ENCODE peak calls at places on chromosomes 6 and 20, in ten cellular contexts. R is progenitor cell of endocrine pancreas, L is pancreas, F is mammary epithelial cell, I is heart left ventricle, P is IMR-90, K is right atrium auricular region, H is cardiac muscle cell, C is neural progenitor cell, E is GM23338. Z is an unnamed sample.

GRCh38 chr20:40803381-40803780 is 114.3 kb upstream of the MAFB start:
- DNase-seq in E (no peak), L (no peak), I (no peak), H (no peak), K (no peak), P (no peak), C (no peak), F (no peak), R (no peak), Z (no peak)

GRCh38 chr20:43658068-43658722 is 8.7 kb upstream of the MYBL2 start:
- DNase-seq in P (peak; percentile 18), H (no peak), E (peak; percentile 55), C (peak; percentile 44), R (no peak), F (peak; percentile 29), I (no peak), K (no peak), L (no peak), Z (no peak)

GRCh38 chr20:48750941-48751620 is 76.7 kb downstream of the PREX1 start:
- DNase-seq in K (peak; percentile 69), E (peak; percentile 87), P (no peak), R (no peak), I (peak; percentile 84), C (peak; percentile 95), L (no peak), F (no peak), H (no peak), Z (peak; percentile 61)

GRCh38 chr20:23215596-23215995 is 129.5 kb upstream of the CD93 start:
- DNase-seq in I (no peak), F (no peak), C (no peak), P (no peak), R (no peak), H (no peak), E (no peak), L (no peak), K (no peak), Z (no peak)

GRCh38 chr20:37259865-37260264 is 1.7 kb downstream of the GHRH start:
- DNase-seq in L (no peak), C (peak; percentile 24), P (no peak), R (no peak), H (no peak), E (no peak), I (no peak), K (no peak), F (no peak), Z (no peak)

GRCh38 chr20:11919046-11919445 is 1.4 kb downstream of the BTBD3 start:
- DNase-seq in I (peak; percentile 45), H (no peak), C (peak; percentile 8), P (peak; percentile 47), R (no peak), K (no peak), F (no peak), E (peak; percentile 22), L (peak; percentile 46), Z (peak; percentile 51)

GRCh38 chr20:61861054-61861841 is 204.4 kb downstream of the TAF4 start:
- DNase-seq in C (no peak), F (no peak), P (no peak), L (no peak), H (no peak), E (peak; percentile 20), K (no peak), R (no peak), I (no peak), Z (no peak)

GRCh38 chr20:57930328-57930727 is 220.5 kb upstream of the PMEPA1 start:
- DNase-seq in L (no peak), P (no peak), I (no peak), H (no peak), C (peak; percentile 15), F (no peak), E (no peak), K (no peak), R (no peak), Z (no peak)

GRCh38 chr20:12049125-12049524 is 131.4 kb downstream of the BTBD3 start:
- DNase-seq in H (no peak), I (no peak), L (no peak), P (peak; percentile 79), R (no peak), E (no peak), K (no peak), C (no peak), F (no peak), Z (peak; percentile 47)

GRCh38 chr20:46879386-46879785 is 15.3 kb upstream of the EYA2 start:
- DNase-seq in I (no peak), C (no peak), K (no peak), F (no peak), E (no peak), R (no peak), L (no peak), H (no peak), P (no peak), Z (no peak)

GRCh38 chr20:40508821-40509220 is 180.2 kb downstream of the MAFB start:
- DNase-seq in F (no peak), P (no peak), H (no peak), K (no peak), R (no peak), I (no peak), L (no peak), E (no peak), C (no peak), Z (no peak)

GRCh38 chr6:23013776-23014175 is 444.4 kb downstream of the HDGFL1 start:
- DNase-seq in E (peak; percentile 10), I (no peak), L (no peak), R (no peak), F (peak; percentile 9), P (peak; percentile 80), C (no peak), H (no peak), K (no peak), Z (peak; percentile 20)

GRCh38 chr20:45365444-45365970 is 2.6 kb downstream of the SYS1 start:
- DNase-seq in R (no peak), E (no peak), K (peak; percentile 55), I (no peak), P (no peak), F (no peak), L (no peak), H (no peak), C (no peak), Z (no peak)

GRCh38 chr20:45465492-45466266 is 3.9 kb upstream of the WFDC2 start:
- DNase-seq in I (no peak), P (no peak), K (no peak), R (no peak), H (no peak), L (no peak), C (no peak), F (no peak), E (peak; percentile 32), Z (no peak)

GRCh38 chr6:157762636-157763035 is 60.4 kb upstream of the SNX9 start:
- DNase-seq in K (peak; percentile 42), L (no peak), P (no peak), C (no peak), R (no peak), E (no peak), I (no peak), H (no peak), F (no peak), Z (peak; percentile 22)
- TF ChIP-seq CTCF in K (peak; percentile 22), L (no peak), P (peak; percentile 19), C (no peak), R (no peak), E (peak; percentile 28), I (no peak), H (peak; percentile 6), F (no peak), Z (peak; percentile 17)

GRCh38 chr6:36958775-36959554 is 4.4 kb downstream of the PI16 start:
- DNase-seq in R (no peak), K (no peak), C (no peak), P (no peak), H (no peak), F (no peak), E (peak; percentile 70), L (no peak), I (no peak), Z (no peak)
- TF ChIP-seq CTCF in R (no peak), K (no peak), C (no peak), P (no peak), H (no peak), F (no peak), E (no peak), L (no peak), I (no peak), Z (no peak)

GRCh38 chr6:42086046-42086664 is 35.8 kb downstream of the TAF8 start:
- DNase-seq in P (no peak), E (peak; percentile 62), L (no peak), R (no peak), K (no peak), I (no peak), F (no peak), C (no peak), H (no peak), Z (no peak)
- TF ChIP-seq CTCF in P (peak; percentile 22), E (peak; percentile 34), L (peak; percentile 27), R (peak; percentile 47), K (peak; percentile 32), I (no peak), F (peak; percentile 41), C (peak; percentile 37), H (peak; percentile 19), Z (peak; percentile 14)

GRCh38 chr20:10096790-10097189 is 62.0 kb downstream of the ANKEF1 start:
- DNase-seq in F (no peak), P (no peak), K (no peak), R (no peak), H (no peak), C (no peak), E (no peak), I (no peak), L (no peak), Z (no peak)

GRCh38 chr20:10090588-10091166 is 55.9 kb downstream of the ANKEF1 start:
- DNase-seq in K (no peak), R (no peak), F (peak; percentile 58), H (peak; percentile 73), P (peak; percentile 53), C (peak; percentile 75), I (peak; percentile 31), E (peak; percentile 84), L (peak; percentile 72), Z (peak; percentile 73)

GRCh38 chr20:10089871-10090587 is 55.2 kb downstream of the ANKEF1 start:
- DNase-seq in F (no peak), R (no peak), P (no peak), H (no peak), K (no peak), L (no peak), I (no peak), E (no peak), C (no peak), Z (no peak)

GRCh38 chr20:10093087-10093591 is 58.4 kb downstream of the ANKEF1 start:
- DNase-seq in C (no peak), E (no peak), H (no peak), P (peak; percentile 57), K (no peak), F (peak; percentile 83), L (no peak), I (no peak), R (no peak), Z (peak; percentile 33)

DNA sequence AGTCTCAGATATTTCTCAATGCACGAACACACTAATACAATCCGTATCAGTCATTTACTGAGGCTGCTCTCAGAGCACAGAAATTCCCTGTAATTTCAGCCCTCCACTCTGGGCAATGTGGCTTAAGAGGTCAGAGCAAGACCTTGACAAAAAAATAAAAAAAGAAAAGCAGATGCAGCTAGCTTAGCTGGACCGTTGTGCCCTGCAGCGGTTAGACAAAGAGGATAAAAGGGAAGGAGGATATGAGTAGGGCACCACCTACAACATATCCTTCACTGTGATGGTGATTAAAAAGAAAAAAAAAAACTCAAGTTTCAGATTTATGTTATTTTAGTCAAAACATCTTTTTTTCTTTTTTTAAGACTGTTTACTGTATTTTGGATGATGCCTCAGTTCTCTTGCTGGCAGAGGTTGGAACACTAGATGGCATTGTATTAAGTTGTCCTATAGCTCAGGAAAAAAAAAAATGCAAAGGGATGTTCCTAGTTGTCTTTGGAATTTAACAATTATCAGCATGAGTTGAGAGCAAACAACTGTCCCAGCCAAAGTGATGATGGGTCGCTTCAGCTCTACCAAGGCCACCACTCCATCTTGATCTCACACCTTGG is 59.9 kb downstream of the ANKEF1 start:
- DNase-seq in H (no peak), F (no peak), L (no peak), K (no peak), I (no peak), P (no peak), R (no peak), E (no peak), C (no peak), Z (peak; percentile 31)
- TF ChIP-seq CTCF in H (peak; percentile 43), F (no peak), L (no peak), K (no peak), I (no peak), P (no peak), R (no peak), E (peak; percentile 25), C (no peak), Z (peak; percentile 26)

Z was measured in cardiac fibroblast.